ENCODE peak calls at places on chromosome 22, in ten cellular contexts. Z is HFFc6, G is astrocyte, L is lower leg skin, V is astrocyte of the cerebellum, O is fibroblast of villous mesenchyme, X is fibroblast of the aortic adventitia, Y is osteocyte, B is breast epithelium, U is mesothelial cell of epicardium. K is an unnamed sample.

GRCh38 chr22:20982563-20982882 is 426 bp downstream of the LZTR1 start:
- DNase-seq in Z (no peak), G (no peak), L (no peak), V (no peak), O (no peak), X (no peak), Y (no peak), B (no peak), U (no peak), K (no peak)

GRCh38 chr22:44354288-44354687 is 41.5 kb upstream of the SHISAL1 start:
- DNase-seq in Z (no peak), G (no peak), L (peak), V (no peak), O (no peak), X (no peak), Y (no peak), B (no peak), U (no peak), K (no peak)

GRCh38 chr22:18077639-18078328 is at the start of gene PEX26:
- DNase-seq in Z (peak), G (peak), L (peak), V (peak), O (peak), X (peak), Y (peak), B (peak), U (peak), K (peak)

GRCh38 chr22:44024288-44024908 is at the start of gene PARVB:
- DNase-seq in Z (no peak), G (no peak), L (no peak), V (no peak), O (peak), X (peak), Y (no peak), B (no peak), U (peak), K (peak)

GRCh38 chr22:30336752-30337460 is 10.2 kb upstream of the TBC1D10A start:
- DNase-seq in Z (no peak), G (no peak), L (no peak), V (no peak), O (no peak), X (no peak), Y (no peak), B (no peak), U (no peak), K (no peak)

GRCh38 chr22:30804626-30805025 is 110.0 kb downstream of the OSBP2 start:
- DNase-seq in Z (no peak), G (peak), L (no peak), V (no peak), O (no peak), X (no peak), Y (no peak), B (no peak), U (no peak), K (no peak)

GRCh38 chr22:32628626-32629587 is 154.3 kb downstream of the FBXO7 start:
- DNase-seq in Z (peak), G (no peak), L (no peak), V (no peak), O (peak), X (peak), Y (no peak), B (no peak), U (no peak), K (peak)

GRCh38 chr22:20180245-20180630 is 29.4 kb upstream of the CCDC188 start:
- DNase-seq in Z (no peak), G (no peak), L (no peak), V (no peak), O (no peak), X (no peak), Y (no peak), B (no peak), U (no peak), K (no peak)

GRCh38 chr22:32533265-32534068 is 58.9 kb downstream of the FBXO7 start:
- DNase-seq in Z (peak), G (peak), L (no peak), V (no peak), O (peak), X (peak), Y (no peak), B (no peak), U (no peak), K (peak)

GRCh38 chr22:42866100-42866499 is 9.0 kb upstream of the ARFGAP3 start:
- DNase-seq in Z (no peak), G (no peak), L (no peak), V (no peak), O (no peak), X (no peak), Y (no peak), B (no peak), U (no peak), K (no peak)

GRCh38 chr22:35349704-35350538 is 31.0 kb upstream of the HMOX1 start:
- DNase-seq in Z (no peak), G (peak), L (no peak), V (no peak), O (no peak), X (peak), Y (no peak), B (no peak), U (no peak), K (peak)

GRCh38 chr22:17007257-17007656 is 765 bp downstream of the GAB4 start:
- DNase-seq in Z (no peak), G (no peak), L (no peak), V (no peak), O (no peak), X (no peak), Y (no peak), B (no peak), U (no peak), K (no peak)

GRCh38 chr22:32990187-32990586 is 68.0 kb downstream of the SYN3 start:
- DNase-seq in Z (no peak), G (no peak), L (peak), V (no peak), O (no peak), X (no peak), Y (no peak), B (no peak), U (no peak), K (no peak)

GRCh38 chr22:45226681-45227186 is 14.0 kb downstream of the KIAA0930 start:
- DNase-seq in Z (no peak), G (no peak), L (peak), V (no peak), O (no peak), X (peak), Y (no peak), B (no peak), U (no peak), K (peak)

GRCh38 chr22:32478994-32479393 is 4.4 kb downstream of the FBXO7 start:
- DNase-seq in Z (peak), G (peak), L (no peak), V (no peak), O (no peak), X (no peak), Y (no peak), B (no peak), U (no peak), K (peak)

GRCh38 chr22:27581688-27582087 is 219.9 kb downstream of the MN1 start:
- DNase-seq in Z (no peak), G (no peak), L (peak), V (no peak), O (peak), X (peak), Y (no peak), B (no peak), U (no peak), K (peak)

GRCh38 chr22:40637181-40638150 is 947 bp upstream of the MRTFA start:
- DNase-seq in Z (peak), G (no peak), L (peak), V (no peak), O (no peak), X (no peak), Y (no peak), B (no peak), U (no peak), K (no peak)

GRCh38 chr22:20956258-20957117 is 10.6 kb upstream of the AIFM3 start:
- DNase-seq in Z (no peak), G (peak), L (no peak), V (no peak), O (no peak), X (peak), Y (no peak), B (no peak), U (no peak), K (no peak)

GRCh38 chr22:25223269-25223850 is 3.9 kb downstream of the CRYBB2 start:
- DNase-seq in Z (no peak), G (no peak), L (no peak), V (no peak), O (no peak), X (no peak), Y (no peak), B (no peak), U (no peak), K (no peak)

GRCh38 chr22:45212306-45212709 is 28.4 kb downstream of the KIAA0930 start:
- DNase-seq in Z (peak), G (peak), L (peak), V (peak), O (peak), X (peak), Y (peak), B (peak), U (peak), K (peak)

GRCh38 chr22:43476751-43477150 is 64.9 kb downstream of the MPPED1 start:
- DNase-seq in Z (no peak), G (no peak), L (no peak), V (no peak), O (no peak), X (no peak), Y (no peak), B (no peak), U (no peak), K (no peak)

GRCh38 chr22:30947163-30947820 is 21.3 kb downstream of the MORC2 start:
- DNase-seq in Z (no peak), G (no peak), L (no peak), V (no peak), O (no peak), X (peak), Y (peak), B (no peak), U (no peak), K (peak)

GRCh38 chr22:39943366-39943765 is 16.8 kb upstream of the TMA7B start:
- DNase-seq in Z (no peak), G (no peak), L (no peak), V (no peak), O (no peak), X (no peak), Y (no peak), B (no peak), U (no peak), K (no peak)

DNA sequence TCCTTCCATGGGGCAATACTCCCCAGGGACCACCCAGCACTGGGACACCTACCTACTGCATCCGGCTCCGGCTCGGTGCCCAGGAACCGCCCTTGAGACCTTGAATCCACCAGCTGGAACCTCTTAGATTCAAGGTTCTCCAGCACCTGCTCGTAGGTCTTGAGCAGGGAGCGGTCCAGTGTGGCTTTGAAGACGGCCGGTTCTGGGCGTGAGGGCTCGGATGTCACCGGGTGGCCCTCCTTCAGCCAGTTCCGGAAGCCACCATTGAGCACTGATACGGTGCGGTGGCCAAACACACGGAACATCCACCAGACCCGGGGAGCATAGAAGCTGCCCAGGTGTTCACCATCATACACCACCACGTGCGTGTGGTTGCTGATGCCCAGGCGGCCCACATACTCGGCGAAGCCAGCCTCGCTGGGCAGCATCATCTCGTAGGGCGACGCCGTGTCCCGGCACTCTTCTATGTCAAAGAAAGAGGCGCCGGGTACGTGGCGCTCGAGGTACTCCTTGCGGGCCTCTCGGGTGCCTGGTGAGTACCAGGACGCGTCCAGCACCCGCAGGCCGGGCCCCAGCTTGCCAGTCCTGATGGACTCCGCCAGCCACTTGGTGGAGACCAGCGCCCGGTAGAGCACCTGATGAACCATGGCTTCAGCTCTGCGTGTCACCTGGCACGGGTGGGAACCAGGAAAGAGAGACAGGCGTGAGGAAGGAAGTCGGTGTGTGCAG is 997 bp downstream of the TST start:
- DNase-seq in Z (no peak), G (no peak), L (no peak), V (no peak), O (no peak), X (no peak), Y (no peak), B (no peak), U (no peak), K (no peak)
- TF ChIP-seq CTCF in Z (no peak), G (no peak), L (no peak), V (no peak), O (no peak), X (no peak), Y (no peak), B (no peak), U (no peak), K (no peak)

GRCh38 chr22:28952857-28953256 is 69.5 kb downstream of the ZNRF3 start:
- DNase-seq in Z (no peak), G (peak), L (peak), V (no peak), O (peak), X (peak), Y (no peak), B (no peak), U (no peak), K (peak)

GRCh38 chr22:28949788-28950187 is 66.4 kb downstream of the ZNRF3 start:
- DNase-seq in Z (no peak), G (no peak), L (no peak), V (no peak), O (peak), X (peak), Y (no peak), B (no peak), U (no peak), K (peak)

GRCh38 chr22:28951969-28952521 is 68.7 kb downstream of the ZNRF3 start:
- DNase-seq in Z (peak), G (peak), L (peak), V (peak), O (peak), X (peak), Y (no peak), B (no peak), U (peak), K (peak)

GRCh38 chr22:28951530-28951929 is 68.2 kb downstream of the ZNRF3 start:
- DNase-seq in Z (no peak), G (no peak), L (peak), V (no peak), O (no peak), X (no peak), Y (no peak), B (no peak), U (no peak), K (no peak)

GRCh38 chr22:28950567-28951411 is 67.4 kb downstream of the ZNRF3 start:
- DNase-seq in Z (no peak), G (no peak), L (peak), V (no peak), O (no peak), X (no peak), Y (no peak), B (no peak), U (no peak), K (no peak)
- TF ChIP-seq CTCF in Z (peak), G (no peak), L (no peak), V (peak), O (peak), X (no peak), Y (no peak), B (no peak), U (peak), K (no peak)

DNA sequence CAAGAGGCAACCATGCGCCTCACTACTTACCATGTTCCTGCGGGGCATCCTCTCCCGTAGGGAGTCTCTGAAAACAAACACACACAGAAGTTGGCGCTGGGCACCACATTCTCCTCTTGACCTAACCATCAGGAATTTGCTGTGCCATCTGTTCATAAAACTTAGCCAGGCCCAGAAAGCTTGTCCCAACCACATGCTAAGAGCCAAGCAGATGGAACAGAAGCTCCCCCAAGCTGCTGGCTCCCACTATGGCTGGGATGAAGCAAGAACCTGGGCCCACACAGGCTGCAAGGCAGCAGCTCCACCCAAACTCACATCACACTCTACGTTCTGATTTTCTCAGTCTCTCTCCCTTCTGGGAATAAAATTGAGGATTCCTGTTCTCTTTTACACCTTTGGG is 17.4 kb downstream of the HPS4 start:
- DNase-seq in Z (no peak), G (no peak), L (peak), V (no peak), O (no peak), X (no peak), Y (no peak), B (no peak), U (no peak), K (peak)
- TF ChIP-seq CTCF in Z (no peak), G (no peak), L (no peak), V (no peak), O (no peak), X (no peak), Y (no peak), B (no peak), U (no peak), K (peak)

DNA sequence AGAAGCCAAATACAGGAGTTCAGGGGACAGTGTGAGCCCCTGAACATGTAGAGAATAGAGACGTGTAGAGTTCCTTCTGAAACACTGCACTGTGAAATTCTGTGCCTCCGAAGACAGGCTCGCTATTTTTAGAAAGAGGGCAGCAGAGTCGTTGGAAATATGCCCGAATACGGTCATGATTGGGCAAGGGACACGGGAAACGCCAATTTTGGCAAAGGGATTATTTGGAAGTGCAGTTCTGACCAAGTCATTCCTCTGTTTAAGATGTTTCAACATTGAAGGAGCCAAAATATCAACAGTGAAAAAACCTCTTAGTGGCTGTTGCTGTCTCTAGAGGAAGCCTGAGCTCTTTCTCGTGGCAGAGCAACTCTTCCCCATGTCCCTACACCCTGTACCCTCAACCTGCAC is 9.5 kb upstream of the CBX6 start:
- DNase-seq in Z (peak), G (peak), L (peak), V (peak), O (peak), X (peak), Y (no peak), B (no peak), U (no peak), K (peak)
- TF ChIP-seq CTCF in Z (no peak), G (no peak), L (no peak), V (no peak), O (no peak), X (peak), Y (peak), B (no peak), U (no peak), K (peak)

DNA sequence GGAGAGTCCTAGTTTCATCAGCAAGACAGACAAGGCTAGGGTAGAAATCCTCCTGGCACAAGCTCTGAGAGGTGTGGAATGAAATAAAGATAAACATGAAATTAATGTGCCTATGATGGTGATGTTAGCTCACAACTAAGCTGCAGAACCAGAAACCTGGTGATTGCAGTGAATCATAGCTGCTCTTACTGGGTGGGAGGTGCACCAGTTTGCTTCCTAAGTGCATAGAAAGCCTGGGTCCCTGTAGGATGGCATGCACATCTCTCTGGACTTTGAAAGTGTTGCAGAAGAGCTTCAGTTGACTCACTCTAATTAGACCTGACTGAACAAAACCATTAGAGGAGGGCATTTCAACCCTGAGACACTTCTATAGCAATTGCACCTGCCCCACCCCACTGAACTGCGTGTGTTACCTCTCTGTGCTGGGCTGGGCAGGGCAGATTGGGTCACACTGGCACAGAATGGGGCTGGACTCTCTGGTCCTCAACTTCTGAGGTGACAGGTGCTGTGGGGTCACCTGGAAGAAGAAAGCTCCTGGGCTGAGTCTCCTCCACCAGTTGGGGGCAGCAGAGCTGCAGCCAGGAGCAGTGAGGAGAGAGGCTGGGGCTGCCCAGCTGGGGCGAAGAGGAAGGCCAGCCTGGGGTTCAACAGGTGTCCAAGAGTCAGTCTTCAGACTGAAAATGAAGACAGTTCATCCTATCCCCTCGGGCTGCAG is 57.9 kb downstream of the GGTLC2 start:
- DNase-seq in Z (no peak), G (no peak), L (peak), V (no peak), O (no peak), X (no peak), Y (no peak), B (no peak), U (no peak), K (no peak)
- TF ChIP-seq CTCF in Z (peak), G (no peak), L (no peak), V (no peak), O (peak), X (peak), Y (no peak), B (no peak), U (no peak), K (no peak)

GRCh38 chr22:48734961-48735360 is 1092.7 kb downstream of the BRD1 start:
- DNase-seq in Z (no peak), G (no peak), L (no peak), V (no peak), O (no peak), X (no peak), Y (no peak), B (no peak), U (no peak), K (no peak)
- TF ChIP-seq CTCF in Z (no peak), G (no peak), L (no peak), V (no peak), O (no peak), X (no peak), Y (no peak), B (no peak), U (no peak), K (no peak)

DNA sequence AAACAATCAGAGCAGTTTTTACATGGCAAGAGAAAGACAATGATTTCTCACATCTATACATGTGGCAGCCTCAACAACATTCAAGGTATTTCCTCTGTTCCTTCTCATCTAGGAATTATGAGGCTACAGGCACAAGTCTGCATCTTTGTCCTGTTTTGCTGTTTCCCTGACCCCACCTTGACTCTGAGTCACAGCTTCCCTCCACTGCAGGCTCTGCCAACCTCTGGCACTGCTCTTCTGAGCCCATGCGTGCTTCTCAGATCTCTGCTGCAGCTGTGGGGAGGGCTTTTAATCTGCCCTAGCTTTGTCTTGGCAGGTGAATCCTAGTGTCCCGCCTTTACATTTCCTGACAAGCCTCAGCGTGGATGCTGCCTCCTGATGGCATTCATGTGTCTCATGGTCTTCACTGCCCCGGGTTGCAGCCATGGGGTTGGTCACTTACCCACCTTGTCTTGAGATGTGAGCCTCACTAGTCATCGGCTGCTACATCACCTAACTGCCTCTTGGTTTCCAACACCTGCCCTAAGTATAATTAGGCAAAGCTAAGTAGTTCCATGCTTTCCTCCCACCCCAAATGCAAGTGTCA is 578.5 kb downstream of the TBC1D22A start:
- DNase-seq in Z (no peak), G (no peak), L (peak), V (no peak), O (no peak), X (peak), Y (peak), B (no peak), U (no peak), K (no peak)
- TF ChIP-seq CTCF in Z (no peak), G (no peak), L (no peak), V (no peak), O (no peak), X (no peak), Y (no peak), B (no peak), U (no peak), K (no peak)